ENCODE peak calls at places on chromosome 2, in six cellular contexts. J is foreskin fibroblast; M is GOT3; T is stimulated activated CD8-positive, alpha-beta memory T cell treated with anti-CD3 and anti-CD28 coated beads, Interleukin-4, amount 100 ng/mL, for 4 hours; F is fibroblast of mammary gland; U is ELR. A is an unnamed sample.

GRCh38 chr2:191303349-191304005 is 58.3 kb downstream of the MYO1B start:
- DNase-seq in U (no peak), M (no peak), F (no peak), J (no peak), T (no peak), A (no peak)

GRCh38 chr2:36507408-36507812 is 90.6 kb downstream of the FEZ2 start:
- DNase-seq in F (peak; percentile 68), U (peak; percentile 73), J (peak; percentile 80), T (no peak), M (no peak), A (no peak)

GRCh38 chr2:63790913-63791312 is 50.8 kb upstream of the UGP2 start:
- DNase-seq in T (no peak), J (peak; percentile 92), F (peak; percentile 97), U (peak; percentile 94), M (no peak), A (peak; percentile 21)

GRCh38 chr2:102619414-102620319 is at the start of gene SLC9A2:
- DNase-seq in M (no peak), J (peak; percentile 19), T (no peak), F (no peak), U (no peak), A (peak; percentile 8)

GRCh38 chr2:151111599-151112278 is 149.9 kb downstream of the RBM43 start:
- DNase-seq in J (peak; percentile 89), M (no peak), F (peak; percentile 92), T (no peak), U (peak; percentile 88), A (peak; percentile 14)

GRCh38 chr2:190456833-190457232 is 48.7 kb downstream of the MFSD6 start:
- DNase-seq in F (no peak), M (no peak), J (no peak), T (no peak), U (no peak), A (no peak)

GRCh38 chr2:231673348-231673770 is 35.0 kb upstream of the PTMA start:
- DNase-seq in F (no peak), M (no peak), U (peak; percentile 84), J (no peak), T (no peak), A (no peak)

GRCh38 chr2:9178110-9178904 is 28.3 kb upstream of the ASAP2 start:
- DNase-seq in M (no peak), F (peak; percentile 25), U (peak; percentile 15), J (peak; percentile 33), T (no peak), A (no peak)

GRCh38 chr2:239220976-239221375 is 179.8 kb downstream of the HDAC4 start:
- DNase-seq in M (no peak), T (no peak), U (no peak), F (no peak), J (no peak), A (no peak)

GRCh38 chr2:44562737-44563136 is 201.0 kb downstream of the CAMKMT start:
- DNase-seq in F (no peak), M (no peak), J (no peak), U (no peak), T (no peak), A (no peak)

GRCh38 chr2:204365778-204366177 is 179.5 kb upstream of the PARD3B start:
- DNase-seq in M (no peak), T (no peak), U (no peak), F (no peak), J (no peak), A (no peak)

GRCh38 chr2:176419591-176420071 is 150.4 kb downstream of the MTX2 start:
- DNase-seq in J (peak; percentile 75), M (no peak), F (peak; percentile 80), T (no peak), U (peak; percentile 90), A (no peak)

GRCh38 chr2:20448246-20449046 is 1.6 kb downstream of the RHOB start:
- DNase-seq in F (peak; percentile 29), U (peak; percentile 45), J (peak; percentile 54), M (no peak), T (no peak), A (no peak)

GRCh38 chr2:230865324-230865765 is 603 bp downstream of the ITM2C start:
- DNase-seq in J (peak; percentile 41), F (no peak), U (peak; percentile 27), M (no peak), T (no peak), A (no peak)

GRCh38 chr2:240429872-240430491 is 5.5 kb upstream of the GPC1 start:
- DNase-seq in T (no peak), J (no peak), F (no peak), M (no peak), U (no peak), A (no peak)

GRCh38 chr2:134334542-134335353 is 80.9 kb downstream of the MGAT5 start:
- DNase-seq in F (no peak), M (no peak), J (no peak), T (no peak), U (no peak), A (no peak)

GRCh38 chr2:64644240-64645013 is 9.3 kb downstream of the SERTAD2 start:
- DNase-seq in U (peak; percentile 86), J (peak; percentile 83), M (no peak), T (no peak), F (peak; percentile 68), A (peak; percentile 13)

GRCh38 chr2:172082105-172082943 is 3.0 kb upstream of the DLX1 start:
- DNase-seq in J (no peak), T (no peak), M (no peak), F (no peak), U (no peak), A (no peak)

GRCh38 chr2:9074930-9075329 is 71.4 kb upstream of the MBOAT2 start:
- DNase-seq in J (no peak), T (no peak), U (no peak), F (no peak), M (no peak), A (no peak)

GRCh38 chr2:96359310-96359709 is 23.7 kb downstream of the NCAPH start:
- DNase-seq in U (no peak), T (no peak), J (no peak), F (no peak), M (no peak), A (no peak)

GRCh38 chr2:219495531-219496122 is 3.1 kb upstream of the GMPPA start:
- DNase-seq in M (no peak), F (peak; percentile 67), T (peak; percentile 35), J (peak; percentile 78), U (peak; percentile 83), A (no peak)

GRCh38 chr2:126634273-126634861 is 21.6 kb upstream of the GYPC start:
- DNase-seq in J (peak; percentile 53), M (no peak), U (peak; percentile 25), F (peak; percentile 15), T (no peak), A (no peak)

GRCh38 chr2:135840601-135841000 is 3.6 kb upstream of the LCT start:
- DNase-seq in J (peak; percentile 51), M (no peak), F (peak; percentile 31), T (no peak), U (no peak), A (no peak)

GRCh38 chr2:105373344-105373781 is 25.5 kb downstream of the FHL2 start:
- DNase-seq in T (no peak), M (no peak), J (no peak), F (no peak), U (no peak), A (no peak)

GRCh38 chr2:84830095-84830494 is 50.8 kb downstream of the TRABD2A start:
- DNase-seq in F (no peak), M (no peak), T (no peak), U (peak; percentile 58), J (no peak), A (no peak)

A was measured in T1000.